ENCODE peak calls at places on chromosomes 12 and 14, in nine cellular contexts. K is kidney glomerular epithelial cell, U is NAMALWA, I is HT-29, P is endothelial cell, H is fibroblast of pulmonary artery, C is GM04504, O is SW480, V is neuronal stem cell. G is an unnamed sample.
A peak's percentile ranks its signal among the peaks of the same experiment; 100 is the strongest.

GRCh38 chr14:96508900-96509299 is 6.7 kb downstream of the PAPOLA start:
- DNase-seq in K (no peak), U (no peak), I (no peak), P (no peak), H (peak; percentile 9), C (no peak), O (no peak), V (no peak), G (no peak)

GRCh38 chr14:64673748-64674147 is 30.5 kb upstream of the PLEKHG3 start:
- DNase-seq in K (peak; percentile 37), U (no peak), I (no peak), P (no peak), H (no peak), C (no peak), O (no peak), V (no peak), G (no peak)

GRCh38 chr12:67940780-67941243 is 48.4 kb upstream of the IFNG-AS1 start:
- DNase-seq in K (peak; percentile 57), U (no peak), I (peak; percentile 65), P (no peak), H (peak; percentile 41), C (peak; percentile 50), O (no peak), V (no peak), G (no peak)

GRCh38 chr12:12975322-12976077 is 23.5 kb upstream of the GPRC5D start:
- DNase-seq in K (no peak), U (peak; percentile 39), I (peak; percentile 78), P (peak; percentile 37), H (peak; percentile 59), C (no peak), O (peak; percentile 69), V (no peak), G (peak; percentile 54)

GRCh38 chr12:95522692-95523091 is 28.6 kb downstream of the USP44 start:
- DNase-seq in K (no peak), U (no peak), I (no peak), P (no peak), H (no peak), C (no peak), O (no peak), V (no peak), G (no peak)

GRCh38 chr14:59274991-59275391 is 86.5 kb downstream of the DAAM1 start:
- DNase-seq in K (peak; percentile 61), U (peak; percentile 59), I (peak; percentile 41), P (no peak), H (no peak), C (no peak), O (peak; percentile 78), V (no peak), G (peak; percentile 47)

GRCh38 chr12:113005759-113006158 is 27.4 kb downstream of the OAS2 start:
- DNase-seq in K (no peak), U (peak; percentile 53), I (no peak), P (peak; percentile 13), H (peak; percentile 17), C (no peak), O (peak; percentile 66), V (no peak), G (peak; percentile 55)

GRCh38 chr12:43329381-43329780 is 222.6 kb downstream of the ADAMTS20 start:
- DNase-seq in K (no peak), U (no peak), I (no peak), P (no peak), H (no peak), C (no peak), O (no peak), V (no peak), G (no peak)

GRCh38 chr12:674272-674781 is 11.1 kb upstream of the NINJ2 start:
- DNase-seq in K (no peak), U (peak; percentile 58), I (no peak), P (no peak), H (no peak), C (no peak), O (no peak), V (no peak), G (no peak)

GRCh38 chr12:46177842-46178608 is 90.8 kb downstream of the SLC38A1 start:
- DNase-seq in K (no peak), U (no peak), I (no peak), P (no peak), H (no peak), C (no peak), O (no peak), V (no peak), G (no peak)

GRCh38 chr12:13011098-13011497 is 11.0 kb upstream of the HEBP1 start:
- DNase-seq in K (no peak), U (no peak), I (no peak), P (no peak), H (no peak), C (no peak), O (no peak), V (no peak), G (no peak)

GRCh38 chr14:63200035-63200740 is 4.1 kb upstream of the RHOJ start:
- DNase-seq in K (no peak), U (no peak), I (no peak), P (no peak), H (no peak), C (no peak), O (no peak), V (no peak), G (no peak)

GRCh38 chr14:75340921-75341320 is 62.3 kb downstream of the FOS start:
- DNase-seq in K (no peak), U (no peak), I (no peak), P (no peak), H (peak; percentile 83), C (no peak), O (no peak), V (no peak), G (no peak)

GRCh38 chr14:95699397-95699796 is 13.2 kb downstream of the TCL1B start:
- DNase-seq in K (no peak), U (peak; percentile 63), I (no peak), P (no peak), H (no peak), C (no peak), O (no peak), V (no peak), G (no peak)

GRCh38 chr12:68950511-68950910 is 17.5 kb upstream of the CPM start:
- DNase-seq in K (no peak), U (no peak), I (no peak), P (no peak), H (no peak), C (no peak), O (no peak), V (no peak), G (no peak)

GRCh38 chr12:120592121-120593049 is 11.2 kb upstream of the POP5 start:
- DNase-seq in K (no peak), U (no peak), I (no peak), P (no peak), H (no peak), C (no peak), O (no peak), V (no peak), G (no peak)

GRCh38 chr12:647039-647712 is 16.1 kb downstream of the NINJ2 start:
- DNase-seq in K (no peak), U (no peak), I (no peak), P (no peak), H (no peak), C (no peak), O (no peak), V (no peak), G (no peak)